ENCODE peak calls at places on chromosomes 16 and 17, in six cellular contexts. One of them, this sample, is unnamed.

GRCh38 chr16:88355389-88356123 is 27.2 kb upstream of the ZNF469 start:
- DNase-seq in neuronal stem cell: no peak
- DNase-seq in mesenchymal stem cell: no peak
- DNase-seq in H9: no peak
- DNase-seq in IMR-90: no peak
- DNase-seq in H1: no peak
- DNase-seq in this sample: no peak

GRCh38 chr17:68455756-68456528 is 1.4 kb downstream of the WIPI1 start:
- DNase-seq in H9: no peak
- DNase-seq in H1: no peak
- DNase-seq in neuronal stem cell: no peak
- DNase-seq in IMR-90: peak
- DNase-seq in mesenchymal stem cell: peak
- DNase-seq in this sample: peak

GRCh38 chr17:16027708-16028584 is 28.3 kb downstream of the TTC19 start:
- DNase-seq in mesenchymal stem cell: peak
- DNase-seq in H9: no peak
- DNase-seq in H1: no peak
- DNase-seq in neuronal stem cell: no peak
- DNase-seq in IMR-90: peak
- DNase-seq in this sample: peak

GRCh38 chr16:15498427-15499175 is 64.2 kb downstream of the BMERB1 start:
- DNase-seq in IMR-90: peak
- DNase-seq in mesenchymal stem cell: peak
- DNase-seq in neuronal stem cell: no peak
- DNase-seq in H9: no peak
- DNase-seq in H1: no peak
- DNase-seq in this sample: no peak

GRCh38 chr17:4161179-4161559 is 18.2 kb downstream of the CYB5D2 start:
- DNase-seq in mesenchymal stem cell: peak
- DNase-seq in IMR-90: peak
- DNase-seq in H9: peak
- DNase-seq in neuronal stem cell: no peak
- DNase-seq in H1: peak
- DNase-seq in this sample: peak

GRCh38 chr16:49345829-49346228 is 27.8 kb upstream of the C16orf78 start:
- DNase-seq in H9: no peak
- DNase-seq in mesenchymal stem cell: no peak
- DNase-seq in H1: no peak
- DNase-seq in neuronal stem cell: peak
- DNase-seq in IMR-90: no peak
- DNase-seq in this sample: peak

GRCh38 chr16:726438-727290 is at the start of the genes CCDC78 and HAGHL:
- DNase-seq in H9: peak
- DNase-seq in H1: no peak
- DNase-seq in mesenchymal stem cell: peak
- DNase-seq in IMR-90: peak
- DNase-seq in neuronal stem cell: no peak
- DNase-seq in this sample: peak

GRCh38 chr16:27195068-27195741 is 8.1 kb upstream of the KDM8 start:
- DNase-seq in mesenchymal stem cell: no peak
- DNase-seq in neuronal stem cell: no peak
- DNase-seq in IMR-90: no peak
- DNase-seq in H1: no peak
- DNase-seq in H9: no peak
- DNase-seq in this sample: no peak

GRCh38 chr16:17173134-17173729 is 297.5 kb downstream of the XYLT1 start:
- DNase-seq in IMR-90: peak
- DNase-seq in H9: no peak
- DNase-seq in neuronal stem cell: no peak
- DNase-seq in mesenchymal stem cell: no peak
- DNase-seq in H1: no peak
- DNase-seq in this sample: peak

GRCh38 chr17:46842835-46843234 is 8.5 kb upstream of the WNT9B start:
- DNase-seq in H1: no peak
- DNase-seq in IMR-90: no peak
- DNase-seq in H9: no peak
- DNase-seq in mesenchymal stem cell: no peak
- DNase-seq in neuronal stem cell: no peak
- DNase-seq in this sample: peak

GRCh38 chr17:68421486-68421885 is 35.8 kb downstream of the WIPI1 start:
- DNase-seq in mesenchymal stem cell: no peak
- DNase-seq in neuronal stem cell: no peak
- DNase-seq in H1: no peak
- DNase-seq in H9: no peak
- DNase-seq in IMR-90: no peak
- DNase-seq in this sample: no peak

GRCh38 chr16:30065943-30066881 is 652 bp downstream of the ALDOA start:
- DNase-seq in H1: no peak
- DNase-seq in mesenchymal stem cell: no peak
- DNase-seq in neuronal stem cell: no peak
- DNase-seq in IMR-90: peak
- DNase-seq in H9: no peak
- DNase-seq in this sample: peak

GRCh38 chr17:27532269-27533067 is 76.2 kb downstream of the KSR1 start:
- DNase-seq in IMR-90: peak
- DNase-seq in H1: no peak
- DNase-seq in H9: no peak
- DNase-seq in neuronal stem cell: no peak
- DNase-seq in mesenchymal stem cell: peak
- DNase-seq in this sample: peak

GRCh38 chr17:49845210-49845782 is 2.6 kb downstream of the TAC4 start:
- DNase-seq in H1: no peak
- DNase-seq in mesenchymal stem cell: no peak
- DNase-seq in neuronal stem cell: no peak
- DNase-seq in H9: no peak
- DNase-seq in IMR-90: no peak
- DNase-seq in this sample: no peak

GRCh38 chr17:61150686-61151299 is 248.8 kb upstream of the TBX2 start:
- DNase-seq in mesenchymal stem cell: peak
- DNase-seq in H9: no peak
- DNase-seq in IMR-90: no peak
- DNase-seq in neuronal stem cell: no peak
- DNase-seq in H1: no peak
- DNase-seq in this sample: no peak

GRCh38 chr17:28783161-28783560 is 39.4 kb downstream of the TRAF4 start:
- DNase-seq in neuronal stem cell: no peak
- DNase-seq in H1: no peak
- DNase-seq in H9: no peak
- DNase-seq in IMR-90: no peak
- DNase-seq in mesenchymal stem cell: no peak
- DNase-seq in this sample: no peak

GRCh38 chr17:28773736-28774135 is 29.9 kb downstream of the TRAF4 start:
- DNase-seq in H9: no peak
- DNase-seq in H1: no peak
- DNase-seq in IMR-90: no peak
- DNase-seq in mesenchymal stem cell: no peak
- DNase-seq in neuronal stem cell: no peak
- DNase-seq in this sample: peak

GRCh38 chr17:28774206-28774605 is 30.4 kb downstream of the TRAF4 start:
- DNase-seq in IMR-90: no peak
- DNase-seq in neuronal stem cell: no peak
- DNase-seq in H1: no peak
- DNase-seq in mesenchymal stem cell: no peak
- DNase-seq in H9: no peak
- DNase-seq in this sample: no peak

DNA sequence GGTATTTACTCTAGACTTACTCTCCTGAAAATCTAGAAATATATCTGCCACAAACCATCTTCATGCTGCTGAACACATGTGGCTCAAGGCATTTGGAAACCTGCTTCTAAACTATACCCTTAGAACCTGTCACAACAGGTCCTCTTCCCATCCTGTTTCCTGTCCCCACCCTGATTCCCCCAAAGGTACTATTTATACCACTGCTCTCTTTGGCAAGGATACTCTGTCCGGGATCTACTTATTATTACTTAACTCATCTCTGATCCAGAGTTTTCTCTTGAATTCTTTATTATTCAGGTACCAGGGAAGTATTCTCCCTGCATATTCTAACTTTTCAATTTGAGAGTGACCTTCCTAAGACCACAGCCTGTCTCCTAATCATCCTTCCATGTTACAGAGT is 33.4 kb downstream of the TRAF4 start:
- DNase-seq in neuronal stem cell: no peak
- DNase-seq in H9: no peak
- DNase-seq in IMR-90: no peak
- DNase-seq in mesenchymal stem cell: no peak
- DNase-seq in H1: no peak
- DNase-seq in this sample: no peak
- H3K14ac ChIP-seq in neuronal stem cell: no peak
- H3K14ac ChIP-seq in H9: no peak
- H3K14ac ChIP-seq in IMR-90: no peak
- H3K14ac ChIP-seq in mesenchymal stem cell: no peak
- H3K14ac ChIP-seq in H1: no peak
- H3K14ac ChIP-seq in this sample: no peak

DNA sequence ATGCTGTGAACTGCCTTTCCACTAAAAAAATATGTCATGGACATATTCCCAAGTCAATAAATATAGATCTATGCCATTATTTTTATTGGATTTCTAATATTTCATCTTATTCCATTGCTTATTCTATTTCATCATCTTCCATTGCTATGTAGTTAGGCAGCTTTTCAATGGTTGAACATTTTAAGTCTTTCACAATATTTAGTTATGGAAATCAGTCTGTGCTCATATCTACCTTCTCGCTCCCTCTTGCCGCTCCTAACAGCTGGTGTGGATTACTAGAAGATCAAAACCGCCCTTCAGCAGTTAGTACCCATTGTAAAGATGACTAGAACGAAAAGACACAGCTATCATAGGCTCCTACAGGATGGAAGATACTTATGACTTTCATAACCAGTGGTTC is 468.3 kb upstream of the GOT2 start:
- DNase-seq in IMR-90: no peak
- DNase-seq in mesenchymal stem cell: no peak
- DNase-seq in neuronal stem cell: no peak
- DNase-seq in H1: no peak
- DNase-seq in H9: no peak
- DNase-seq in this sample: no peak
- H3K14ac ChIP-seq in IMR-90: no peak
- H3K14ac ChIP-seq in mesenchymal stem cell: no peak
- H3K14ac ChIP-seq in neuronal stem cell: no peak
- H3K14ac ChIP-seq in H1: no peak
- H3K14ac ChIP-seq in H9: no peak
- H3K14ac ChIP-seq in this sample: no peak

DNA sequence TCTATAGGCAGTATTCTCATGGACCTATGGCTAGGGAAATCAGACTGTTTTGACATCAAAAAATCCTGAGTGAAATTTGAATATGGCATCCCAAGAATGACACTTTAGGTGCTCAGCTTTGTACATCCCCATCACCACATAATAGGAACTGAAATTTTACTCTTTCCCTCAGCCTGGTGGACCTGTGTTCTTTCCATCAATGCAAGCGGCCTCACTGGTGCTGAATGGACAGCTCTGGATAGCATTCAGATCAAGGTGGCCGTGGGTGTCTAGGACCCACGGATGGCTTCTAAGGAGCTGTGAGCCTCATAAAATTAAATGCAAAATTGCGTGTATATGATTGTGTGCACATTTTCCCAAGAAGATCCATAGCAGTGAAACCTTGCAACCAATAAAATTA is 152.6 kb downstream of the MAP2K6 start:
- DNase-seq in mesenchymal stem cell: peak
- DNase-seq in IMR-90: peak
- DNase-seq in neuronal stem cell: no peak
- DNase-seq in H9: no peak
- DNase-seq in H1: no peak
- DNase-seq in this sample: no peak
- H3K14ac ChIP-seq in mesenchymal stem cell: no peak
- H3K14ac ChIP-seq in IMR-90: no peak
- H3K14ac ChIP-seq in neuronal stem cell: no peak
- H3K14ac ChIP-seq in H9: no peak
- H3K14ac ChIP-seq in H1: no peak
- H3K14ac ChIP-seq in this sample: no peak

GRCh38 chr17:72696156-72696555 is 396.3 kb downstream of the SLC39A11 start:
- DNase-seq in IMR-90: no peak
- DNase-seq in H1: no peak
- DNase-seq in H9: no peak
- DNase-seq in neuronal stem cell: no peak
- DNase-seq in mesenchymal stem cell: no peak
- DNase-seq in this sample: no peak

GRCh38 chr17:72691601-72692000 is 400.9 kb downstream of the SLC39A11 start:
- DNase-seq in H9: no peak
- DNase-seq in mesenchymal stem cell: no peak
- DNase-seq in neuronal stem cell: no peak
- DNase-seq in IMR-90: peak
- DNase-seq in H1: no peak
- DNase-seq in this sample: no peak

GRCh38 chr17:72693147-72693878 is 399.2 kb downstream of the SLC39A11 start:
- DNase-seq in IMR-90: no peak
- DNase-seq in H1: no peak
- DNase-seq in H9: no peak
- DNase-seq in mesenchymal stem cell: no peak
- DNase-seq in neuronal stem cell: no peak
- DNase-seq in this sample: peak

GRCh38 chr17:72691017-72691416 is 401.5 kb downstream of the SLC39A11 start:
- DNase-seq in H1: no peak
- DNase-seq in H9: no peak
- DNase-seq in neuronal stem cell: no peak
- DNase-seq in IMR-90: peak
- DNase-seq in mesenchymal stem cell: no peak
- DNase-seq in this sample: no peak

GRCh38 chr17:72693956-72694355 is 398.5 kb downstream of the SLC39A11 start:
- DNase-seq in H9: no peak
- DNase-seq in H1: no peak
- DNase-seq in IMR-90: no peak
- DNase-seq in mesenchymal stem cell: no peak
- DNase-seq in neuronal stem cell: no peak
- DNase-seq in this sample: no peak
- H3K14ac ChIP-seq in H9: no peak
- H3K14ac ChIP-seq in H1: no peak
- H3K14ac ChIP-seq in IMR-90: no peak
- H3K14ac ChIP-seq in mesenchymal stem cell: no peak
- H3K14ac ChIP-seq in neuronal stem cell: no peak
- H3K14ac ChIP-seq in this sample: no peak